ENCODE peak calls at places on chromosomes 16 and 17, in four cellular contexts. B is heart left ventricle, C is OCI-LY7, U is Peyer's patch. R is an unnamed sample.

GRCh38 chr17:38868095-38868967 is 1.5 kb upstream of the LASP1 start:
- DNase-seq in B (peak), C (peak), U (peak), R (no peak)

GRCh38 chr17:10201680-10202079 is 3.3 kb upstream of the GAS7 start:
- DNase-seq in B (no peak), C (no peak), U (no peak), R (no peak)

GRCh38 chr17:16987001-16987829 is 15.3 kb upstream of the TNFRSF13B start:
- DNase-seq in B (no peak), C (no peak), U (no peak), R (no peak)

GRCh38 chr17:55814377-55814776 is 63.5 kb downstream of the PCTP start:
- DNase-seq in B (peak), C (no peak), U (no peak), R (no peak)

GRCh38 chr17:82353484-82353883 is 5.6 kb upstream of the TEX19 start:
- DNase-seq in B (no peak), C (no peak), U (no peak), R (no peak)

GRCh38 chr17:42459983-42460300 is 1.3 kb downstream of the ATP6V0A1 start:
- DNase-seq in B (no peak), C (peak), U (no peak), R (no peak)

GRCh38 chr16:54233626-54234025 is 53.0 kb downstream of the IRX3 start:
- DNase-seq in B (no peak), C (no peak), U (no peak), R (no peak)

GRCh38 chr16:67406111-67406593 is 10.1 kb downstream of the ZDHHC1 start:
- DNase-seq in B (no peak), C (no peak), U (no peak), R (no peak)

GRCh38 chr16:49458221-49458620 is 84.6 kb downstream of the C16orf78 start:
- DNase-seq in B (peak), C (no peak), U (no peak), R (no peak)

GRCh38 chr16:75616541-75617010 is 6.5 kb downstream of the ADAT1 start:
- DNase-seq in B (no peak), C (no peak), U (no peak), R (no peak)

GRCh38 chr17:49836111-49837030 is 11.5 kb downstream of the TAC4 start:
- DNase-seq in B (no peak), C (no peak), U (no peak), R (no peak)

GRCh38 chr16:87823146-87823929 is 46.0 kb downstream of the SLC7A5 start:
- DNase-seq in B (no peak), C (no peak), U (no peak), R (no peak)

GRCh38 chr17:67974598-67975066 is 21.6 kb downstream of the C17orf58 start:
- DNase-seq in B (no peak), C (no peak), U (no peak), R (no peak)

GRCh38 chr17:259341-259976 is 78.0 kb upstream of the DOC2B start:
- DNase-seq in B (peak), C (no peak), U (peak), R (no peak)

GRCh38 chr16:2968368-2968737 is 795 bp upstream of the PAQR4 start:
- DNase-seq in B (no peak), C (peak), U (peak), R (no peak)

GRCh38 chr17:59558953-59559352 is 6.5 kb upstream of the DHX40 start:
- DNase-seq in B (no peak), C (no peak), U (no peak), R (no peak)

GRCh38 chr16:30027588-30028437 is 3.3 kb downstream of the TLCD3B start:
- DNase-seq in B (no peak), C (no peak), U (no peak), R (no peak)

GRCh38 chr17:38743556-38744171 is 4.5 kb downstream of the PCGF2 start:
- DNase-seq in B (no peak), C (peak), U (no peak), R (no peak)

GRCh38 chr17:3006801-3007200 is 56.6 kb downstream of the OR1D5 start:
- DNase-seq in B (no peak), C (no peak), U (no peak), R (no peak)

GRCh38 chr16:11297492-11298142 is 16.5 kb upstream of the PRM1 start:
- DNase-seq in B (peak), C (peak), U (peak), R (peak)

GRCh38 chr16:68113059-68113757 is 28.0 kb downstream of the NFATC3 start:
- DNase-seq in B (no peak), C (no peak), U (no peak), R (no peak)

GRCh38 chr16:87368029-87368765 is 15.4 kb downstream of the FBXO31 start:
- DNase-seq in B (no peak), C (peak), U (no peak), R (no peak)

GRCh38 chr16:12893050-12893750 is 8.2 kb upstream of the SHISA9 start:
- DNase-seq in B (no peak), C (no peak), U (no peak), R (no peak)

GRCh38 chr16:17328971-17329370 is 141.8 kb downstream of the XYLT1 start:
- DNase-seq in B (no peak), C (no peak), U (no peak), R (no peak)

GRCh38 chr16:28100810-28101532 is 37.5 kb upstream of the GSG1L start:
- DNase-seq in B (no peak), C (no peak), U (no peak), R (no peak)

GRCh38 chr17:70503449-70503848 is 334.1 kb downstream of the KCNJ2 start:
- DNase-seq in B (no peak), C (no peak), U (no peak), R (no peak)

GRCh38 chr17:81071761-81072741 is 37.1 kb downstream of the BAIAP2 start:
- DNase-seq in B (no peak), C (no peak), U (no peak), R (no peak)

GRCh38 chr17:71019699-71020098 is 850.4 kb downstream of the KCNJ2 start:
- DNase-seq in B (no peak), C (no peak), U (no peak), R (no peak)

GRCh38 chr17:38751803-38752118 is 780 bp upstream of the PSMB3 start:
- DNase-seq in B (peak), C (peak), U (peak), R (peak)

GRCh38 chr17:44934745-44935105 is 12.8 kb downstream of the KIF18B start:
- DNase-seq in B (no peak), C (no peak), U (no peak), R (no peak)

GRCh38 chr16:85417156-85417860 is 195.8 kb upstream of the GSE1 start:
- DNase-seq in B (peak), C (peak), U (no peak), R (peak)

GRCh38 chr16:80803341-80804060 is 897 bp downstream of the CDYL2 start:
- DNase-seq in B (peak), C (peak), U (peak), R (peak)
- TF ChIP-seq CTCF in B (peak), C (peak), U (peak), R (no peak)

GRCh38 chr17:40358323-40359038 is 6.1 kb downstream of the GJD3 start:
- DNase-seq in B (peak), C (peak), U (peak), R (peak)
- TF ChIP-seq CTCF in B (peak), C (peak), U (peak), R (peak)

GRCh38 chr17:58252141-58252540 is 13.8 kb downstream of the LPO start:
- DNase-seq in B (no peak), C (no peak), U (no peak), R (no peak)

GRCh38 chr17:58249270-58250133 is 11.1 kb downstream of the LPO start:
- DNase-seq in B (peak), C (peak), U (peak), R (peak)

GRCh38 chr17:58250344-58251011 is 12.1 kb downstream of the LPO start:
- DNase-seq in B (no peak), C (no peak), U (no peak), R (no peak)

GRCh38 chr17:58253082-58253481 is 14.7 kb downstream of the LPO start:
- DNase-seq in B (no peak), C (no peak), U (no peak), R (no peak)

DNA sequence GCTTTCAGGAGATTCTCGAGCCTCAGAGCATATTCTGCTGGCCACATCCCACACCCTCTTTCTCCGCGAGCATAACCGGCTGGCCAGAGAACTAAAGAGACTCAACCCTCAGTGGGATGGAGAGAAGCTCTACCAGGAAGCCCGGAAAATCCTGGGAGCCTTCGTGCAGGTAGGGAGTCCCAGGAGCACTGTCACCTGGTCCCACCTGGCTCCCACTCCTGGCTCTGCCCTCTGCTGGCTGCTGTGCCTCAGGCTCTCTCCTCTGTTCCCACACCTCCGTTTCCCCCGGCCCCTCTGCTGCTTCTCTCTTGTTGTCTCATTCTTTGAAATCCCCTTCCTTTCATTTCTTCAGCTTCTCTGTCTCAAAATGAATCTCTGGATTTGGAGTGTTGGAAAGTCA is 16.4 kb downstream of the LPO start:
- DNase-seq in B (no peak), C (no peak), U (no peak), R (no peak)
- TF ChIP-seq CTCF in B (no peak), C (peak), U (peak), R (no peak)

GRCh38 chr16:46688657-46689491 is at the start of gene VPS35:
- DNase-seq in B (peak), C (peak), U (peak), R (peak)
- TF ChIP-seq CTCF in B (no peak), C (peak), U (no peak), R (no peak)

DNA sequence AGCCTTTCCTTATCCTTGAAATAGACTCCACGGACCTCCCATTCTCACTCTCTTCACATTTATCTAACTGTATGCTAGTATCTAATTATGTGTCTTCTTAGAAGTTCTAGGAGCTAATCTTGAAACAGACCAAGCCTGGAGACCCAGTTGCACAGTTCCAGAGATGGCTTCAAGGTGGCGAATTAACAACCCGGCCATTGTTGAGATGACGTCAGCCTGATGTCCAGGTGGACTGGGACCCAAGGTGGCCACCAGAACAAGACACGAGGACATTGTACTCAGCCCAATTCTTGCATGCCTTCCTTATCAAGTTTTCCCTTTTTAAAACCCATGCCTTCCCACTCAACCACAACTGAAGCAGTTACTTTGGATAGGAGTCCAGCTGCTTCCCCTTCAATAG is 29.5 kb upstream of the WWOX start:
- DNase-seq in B (no peak), C (no peak), U (no peak), R (no peak)
- TF ChIP-seq CTCF in B (no peak), C (no peak), U (no peak), R (no peak)

GRCh38 chr17:74309902-74310301 is 16.1 kb upstream of the KIF19 start:
- DNase-seq in B (no peak), C (no peak), U (no peak), R (no peak)

GRCh38 chr17:74303300-74303699 is 22.7 kb upstream of the KIF19 start:
- DNase-seq in B (no peak), C (no peak), U (no peak), R (no peak)

GRCh38 chr17:74307984-74308773 is 17.8 kb upstream of the KIF19 start:
- DNase-seq in B (peak), C (no peak), U (no peak), R (no peak)

DNA sequence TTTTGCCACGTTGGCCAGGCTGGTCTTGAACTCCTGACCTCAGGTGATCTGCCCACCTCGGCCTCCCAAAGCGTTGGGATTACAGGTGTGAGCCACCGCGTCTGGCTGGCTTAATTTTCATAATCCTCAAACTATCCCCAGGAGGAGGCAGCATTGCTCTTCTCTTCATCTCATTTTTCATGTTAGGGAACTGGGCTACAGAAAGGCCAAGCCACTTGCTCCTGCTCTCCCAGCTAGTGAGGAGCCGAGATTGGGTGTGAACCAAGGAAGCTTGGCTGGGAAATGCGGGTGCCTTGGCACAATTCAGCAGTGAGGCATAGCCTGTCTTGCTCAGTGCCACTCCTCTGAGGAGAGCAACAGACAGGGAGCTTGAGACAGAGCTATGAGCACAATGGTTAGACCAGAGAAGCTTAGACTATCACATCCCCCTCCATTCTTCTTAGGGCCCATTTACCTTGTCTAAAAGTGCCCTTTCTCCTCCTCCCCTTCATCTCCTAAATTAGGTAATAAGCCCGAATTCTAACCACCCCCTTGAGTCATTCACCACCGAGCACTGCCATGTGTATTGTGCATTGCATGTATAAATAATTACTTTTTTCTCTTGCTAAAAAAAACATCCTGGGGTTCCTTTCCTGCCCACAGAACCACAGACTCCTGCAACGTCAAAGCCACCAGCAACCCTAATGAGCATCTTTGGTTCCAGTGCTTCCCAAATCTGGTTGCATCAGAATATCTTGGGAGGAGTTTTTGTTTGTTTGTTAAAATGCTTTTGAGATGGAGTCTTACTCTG is 20.0 kb upstream of the KIF19 start:
- DNase-seq in B (no peak), C (no peak), U (no peak), R (no peak)
- TF ChIP-seq CTCF in B (no peak), C (peak), U (peak), R (no peak)

GRCh38 chr17:77281904-77282367 is 141.2 kb downstream of the SEC14L1 start:
- DNase-seq in B (no peak), C (peak), U (no peak), R (no peak)

GRCh38 chr17:77280304-77280910 is 139.6 kb downstream of the SEC14L1 start:
- DNase-seq in B (no peak), C (no peak), U (no peak), R (no peak)

GRCh38 chr17:77279448-77280303 is 138.9 kb downstream of the SEC14L1 start:
- DNase-seq in B (no peak), C (no peak), U (no peak), R (no peak)

GRCh38 chr17:77282524-77283515 is 142.1 kb downstream of the SEC14L1 start:
- DNase-seq in B (no peak), C (peak), U (no peak), R (no peak)

GRCh38 chr17:77281024-77281903 is 140.5 kb downstream of the SEC14L1 start:
- DNase-seq in B (peak), C (peak), U (peak), R (peak)
- TF ChIP-seq CTCF in B (peak), C (peak), U (peak), R (no peak)

DNA sequence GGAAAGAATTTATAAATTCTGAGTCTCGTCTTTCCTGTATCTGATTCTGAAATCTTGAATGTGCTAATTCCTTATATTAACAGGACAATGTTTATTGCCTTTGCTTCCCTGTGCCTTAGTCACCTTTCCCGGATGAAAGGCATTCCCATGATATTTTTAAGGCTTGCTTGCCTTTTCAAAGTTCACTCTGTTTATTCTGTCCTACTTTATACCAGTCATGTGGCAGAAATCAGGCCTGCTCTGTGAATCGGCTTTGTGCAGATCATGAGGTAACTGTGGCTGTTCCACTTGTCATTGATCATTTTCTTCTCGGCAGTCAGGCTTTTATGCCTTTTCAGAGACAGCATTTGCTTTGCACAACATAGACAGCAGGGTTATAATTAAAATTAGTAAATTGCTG is 28.8 kb upstream of the ABCC11 start:
- DNase-seq in B (no peak), C (no peak), U (no peak), R (no peak)
- TF ChIP-seq CTCF in B (no peak), C (no peak), U (no peak), R (no peak)

GRCh38 chr17:18318122-18318521 is 3.0 kb downstream of the SMCR8 start:
- DNase-seq in B (no peak), C (no peak), U (no peak), R (no peak)

GRCh38 chr17:18314731-18315497 is at the start of the genes SMCR8 and TOP3A:
- DNase-seq in B (peak), C (peak), U (peak), R (peak)

GRCh38 chr17:18315498-18316360 is 636 bp downstream of the SMCR8 start:
- DNase-seq in B (no peak), C (peak), U (peak), R (no peak)

GRCh38 chr17:18318771-18319450 is 3.8 kb downstream of the SMCR8 start:
- DNase-seq in B (no peak), C (no peak), U (no peak), R (no peak)

DNA sequence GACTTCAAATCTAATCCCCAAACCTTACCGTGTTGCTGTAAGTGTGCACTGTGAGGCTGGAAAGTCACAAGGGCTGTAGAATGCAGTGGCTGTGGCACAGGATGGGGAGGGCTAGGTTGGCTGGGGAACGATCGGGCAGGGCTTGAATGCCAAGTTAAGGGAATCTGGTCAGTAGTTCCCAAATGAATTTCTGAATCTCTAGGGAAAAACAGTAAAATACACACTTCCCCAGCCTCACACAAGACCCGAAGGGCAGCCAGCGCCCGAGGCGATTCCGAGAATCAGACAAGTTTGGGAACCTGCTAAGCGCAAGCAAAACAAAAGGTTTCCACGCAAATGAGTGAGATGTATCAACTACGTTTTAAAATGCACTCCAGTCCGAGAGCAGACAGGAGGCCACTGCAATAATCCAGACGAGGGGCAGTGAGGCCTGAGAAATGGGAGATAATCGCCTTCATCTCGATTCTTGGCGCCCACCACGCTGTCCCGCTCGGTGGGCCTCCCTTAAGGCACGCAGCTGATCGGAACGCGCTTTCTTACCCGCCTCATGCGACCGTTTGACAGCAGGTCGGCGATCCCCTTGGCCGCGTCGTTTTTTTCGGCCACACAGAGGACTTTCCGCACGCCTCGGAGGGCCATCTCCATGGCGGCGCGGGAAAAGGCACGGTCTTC is 599 bp downstream of the TOP3A start:
- DNase-seq in B (no peak), C (peak), U (no peak), R (no peak)
- TF ChIP-seq CTCF in B (no peak), C (no peak), U (no peak), R (no peak)

GRCh38 chr17:40191237-40192208 is 14.3 kb downstream of the RAPGEFL1 start:
- DNase-seq in B (peak), C (peak), U (peak), R (peak)
- TF ChIP-seq CTCF in B (peak), C (peak), U (peak), R (peak)

R was measured in activated B cell treated with CpG ODN at 0.5 μM for 24 hours.